ENCODE peak calls at places on chromosome 12, in four cellular contexts. D, H, O and P are unnamed samples.

GRCh38 chr12:128336506-128336905 is 69.5 kb downstream of the TMEM132C start:
- DNase-seq in H (no peak), D (no peak), O (no peak), P (no peak)

GRCh38 chr12:3597526-3598210 is 106.7 kb downstream of the PRMT8 start:
- DNase-seq in H (no peak), D (no peak), O (no peak), P (no peak)

GRCh38 chr12:111692575-111693210 is 6.8 kb downstream of the ACAD10 start:
- DNase-seq in D (peak), H (peak), O (no peak), P (no peak)

GRCh38 chr12:123293178-123293760 is 21.6 kb upstream of the CDK2AP1 start:
- DNase-seq in D (no peak), O (no peak), H (no peak), P (no peak)

GRCh38 chr12:7961395-7962188 is 25.6 kb upstream of the SLC2A3 start:
- DNase-seq in H (no peak), O (no peak), D (no peak), P (no peak)

GRCh38 chr12:1932264-1932777 is 13.9 kb upstream of the CACNA2D4 start:
- DNase-seq in H (no peak), O (peak), D (no peak), P (no peak)

GRCh38 chr12:97899956-97900355 is 437.4 kb downstream of the RMST start:
- DNase-seq in H (no peak), D (no peak), O (no peak), P (no peak)

GRCh38 chr12:124844411-124845397 is 19.0 kb downstream of the SCARB1 start:
- DNase-seq in D (no peak), O (no peak), H (no peak), P (no peak)

GRCh38 chr12:41656454-41656853 is 468.3 kb downstream of the PDZRN4 start:
- DNase-seq in O (no peak), H (no peak), D (no peak), P (no peak)

GRCh38 chr12:93245543-93245942 is 132.2 kb upstream of the NUDT4 start:
- DNase-seq in O (no peak), H (no peak), D (peak), P (no peak)

GRCh38 chr12:98401427-98401826 is 114.0 kb upstream of the TMPO start:
- DNase-seq in O (no peak), H (no peak), D (peak), P (no peak)

GRCh38 chr12:29427964-29428363 is 47.0 kb upstream of the ERGIC2 start:
- DNase-seq in O (no peak), D (peak), H (no peak), P (no peak)

GRCh38 chr12:78494911-78495310 is 369.7 kb upstream of the SYT1 start:
- DNase-seq in D (no peak), H (no peak), O (no peak), P (no peak)

GRCh38 chr12:61821381-61821780 is 438.8 kb upstream of the USP15 start:
- DNase-seq in D (no peak), O (no peak), H (no peak), P (no peak)

GRCh38 chr12:2691340-2692111 is 103.2 kb upstream of the FKBP4 start:
- DNase-seq in D (peak), H (peak), O (no peak), P (peak)

GRCh38 chr12:45203767-45204166 is 12.1 kb upstream of the ANO6 start:
- DNase-seq in O (no peak), H (no peak), D (no peak), P (no peak)

GRCh38 chr12:128286970-128287369 is 20.0 kb downstream of the TMEM132C start:
- DNase-seq in H (no peak), O (no peak), D (no peak), P (no peak)

GRCh38 chr12:9039397-9039977 is 50.1 kb downstream of the KLRG1 start:
- DNase-seq in O (peak), D (peak), H (no peak), P (peak)

GRCh38 chr12:51218607-51219161 is 822 bp upstream of the POU6F1 start:
- DNase-seq in D (no peak), O (no peak), H (no peak), P (no peak)

GRCh38 chr12:52879394-52880351 is 25.2 kb downstream of the KRT8 start:
- DNase-seq in H (peak), D (peak), O (peak), P (peak)

GRCh38 chr12:102452605-102453004 is 27.8 kb downstream of the IGF1 start:
- DNase-seq in O (no peak), H (no peak), D (no peak), P (no peak)

GRCh38 chr12:113242018-113242418 is 20.8 kb downstream of the TPCN1 start:
- DNase-seq in H (no peak), O (no peak), D (no peak), P (no peak)